ENCODE peak calls at places on chromosome X, in four cellular contexts. Q is SK-N-SH, M is mammary epithelial cell, L is MM.1S. F is an unnamed sample. For H3K36me3, the result is how much of the 10 kb centered on the place peaks cover.

GRCh38 chrX:108699368-108699767 is 37.0 kb downstream of the IRS4 start:
- DNase-seq in M (peak), L (peak), Q (peak), F (peak)

GRCh38 chrX:138058931-138059330 is 493.0 kb downstream of the ZIC3 start:
- DNase-seq in Q (no peak), L (no peak), M (no peak), F (no peak)

GRCh38 chrX:48937065-48937907 is 18.5 kb upstream of the PIM2 start:
- DNase-seq in L (peak), Q (no peak), M (no peak), F (peak)

GRCh38 chrX:150365953-150366911 is 3.1 kb downstream of the MAMLD1 start:
- DNase-seq in M (peak), Q (no peak), L (no peak), F (peak)

GRCh38 chrX:22135994-22136684 is 104.0 kb downstream of the PHEX start:
- DNase-seq in Q (peak), L (peak), M (peak), F (peak)

GRCh38 chrX:72146527-72146926 is 14.8 kb upstream of the RTL5 start:
- DNase-seq in M (no peak), L (no peak), Q (no peak), F (no peak)

GRCh38 chrX:111511477-111511876 is at the start of gene SERTM2:
- DNase-seq in L (peak), Q (peak), M (peak), F (peak)

GRCh38 chrX:1483843-1484637 is 31.3 kb upstream of the ASMTL start:
- DNase-seq in Q (no peak), L (no peak), M (no peak), F (no peak)

GRCh38 chrX:102624105-102624504 is 24.8 kb downstream of the ARMCX5 start:
- DNase-seq in L (no peak), M (no peak), Q (no peak), F (peak)

GRCh38 chrX:38864165-38864564 is 62.9 kb downstream of the MID1IP1 start:
- DNase-seq in L (no peak), M (no peak), Q (no peak), F (peak)

GRCh38 chrX:48919947-48920712 is 1.3 kb upstream of the PIM2 start:
- DNase-seq in M (no peak), Q (no peak), L (no peak), F (no peak)

GRCh38 chrX:102129473-102129872 is 4.0 kb downstream of the TCEAL2 start:
- DNase-seq in L (peak), M (no peak), Q (peak), F (no peak)

GRCh38 chrX:118551426-118551825 is 55.8 kb downstream of the DOCK11 start:
- DNase-seq in Q (no peak), M (no peak), L (no peak), F (no peak)

GRCh38 chrX:118550792-118551191 is 55.2 kb downstream of the DOCK11 start:
- DNase-seq in M (peak), Q (no peak), L (no peak), F (peak)

GRCh38 chrX:118545510-118545909 is 49.9 kb downstream of the DOCK11 start:
- DNase-seq in L (no peak), M (no peak), Q (no peak), F (peak)

GRCh38 chrX:118552501-118552900 is 56.9 kb downstream of the DOCK11 start:
- DNase-seq in M (peak), Q (no peak), L (no peak), F (peak)

GRCh38 chrX:118548831-118549230 is 53.2 kb downstream of the DOCK11 start:
- DNase-seq in M (no peak), L (no peak), Q (no peak), F (no peak)
- H3K27ac ChIP-seq in M (no peak), L (no peak), Q (no peak), F (no peak)

DNA sequence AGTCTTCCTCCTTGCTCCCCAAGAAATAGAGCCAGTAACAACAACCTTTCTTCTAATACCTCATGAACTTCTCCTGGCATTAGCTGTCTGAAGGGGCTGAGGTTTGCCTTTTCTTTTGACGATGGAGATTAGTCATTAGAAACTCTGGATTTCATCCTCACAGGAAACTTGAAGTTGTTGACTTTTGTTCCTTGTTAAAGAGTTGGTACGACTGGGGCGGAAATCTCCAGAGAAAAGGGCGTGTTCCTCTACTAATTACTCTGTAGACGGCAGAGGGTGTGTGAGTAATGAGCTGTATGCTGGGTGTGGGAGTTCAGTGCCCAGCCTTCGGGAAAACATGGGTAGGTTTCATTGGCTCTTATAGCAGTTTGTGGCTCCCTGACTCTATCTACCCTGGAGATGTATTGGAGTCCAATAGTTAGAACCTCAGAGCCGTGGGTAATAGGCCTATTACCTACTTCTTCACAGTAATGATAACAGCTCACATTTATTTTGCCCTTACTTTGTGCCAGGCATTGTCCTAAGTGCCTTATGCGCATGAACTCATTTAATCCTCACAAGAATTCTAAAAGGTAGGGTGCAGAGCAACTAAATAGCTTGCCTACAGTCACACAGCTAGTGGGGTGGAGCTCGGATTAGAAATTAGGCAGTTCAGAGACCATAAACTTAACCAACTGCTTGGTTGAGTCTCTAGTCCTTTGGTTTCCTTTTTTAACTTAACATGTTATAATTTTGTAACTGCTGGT is 23.4 kb downstream of the TMEM164 start:
- DNase-seq in Q (no peak), L (no peak), M (peak), F (peak)
- H3K9ac ChIP-seq in Q (no peak), L (no peak), M (peak), F (no peak)

GRCh38 chrX:120534413-120535205 is 26.2 kb downstream of the CUL4B start:
- DNase-seq in Q (no peak), M (no peak), L (no peak), F (no peak)

DNA sequence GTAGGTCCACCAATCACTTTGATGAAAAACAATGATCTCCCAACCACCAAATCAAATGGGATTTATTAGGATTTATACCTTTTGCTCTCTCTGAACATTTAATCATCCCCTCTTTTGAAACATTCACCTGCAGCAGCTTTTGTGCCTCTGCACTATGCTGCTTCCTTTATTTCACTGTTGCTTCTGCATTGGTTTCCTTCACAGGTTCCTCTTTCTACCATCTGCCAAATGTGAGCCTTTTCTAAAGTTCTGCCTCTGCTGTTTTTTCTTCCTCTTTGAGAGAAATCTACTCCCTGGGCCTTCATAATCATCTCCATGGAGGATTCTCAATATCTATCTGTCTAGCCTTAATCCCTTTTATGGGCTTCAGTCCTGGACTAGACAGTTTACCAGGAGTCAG is 24.7 kb downstream of the CUL4B start:
- DNase-seq in Q (no peak), M (no peak), L (no peak), F (no peak)
- H3K36me3 ChIP-seq in Q (half or more), M (under half), L (under half), F (under half)

GRCh38 chrX:261167-261857 is 19.9 kb upstream of the PLCXD1 start:
- DNase-seq in M (peak), Q (no peak), L (no peak), F (peak)
- H3K27ac ChIP-seq in M (no peak), Q (no peak), L (no peak), F (no peak)

GRCh38 chrX:19991350-19991718 is 473 bp upstream of the BCLAF3 start:
- DNase-seq in L (no peak), Q (no peak), M (no peak), F (no peak)
- H3K9ac ChIP-seq in L (peak), Q (no peak), M (no peak), F (no peak)

GRCh38 chrX:20135956-20136355 is 5.7 kb downstream of the EIF1AX start:
- DNase-seq in M (no peak), L (no peak), Q (no peak), F (no peak)
- H3K36me3 ChIP-seq in M (half or more), L (under half), Q (half or more), F (under half)

GRCh38 chrX:129905787-129906580 is at the start of gene UTP14A:
- DNase-seq in L (peak), Q (peak), M (peak), F (peak)
- H3K27ac ChIP-seq in L (peak), Q (peak), M (peak), F (peak)

DNA sequence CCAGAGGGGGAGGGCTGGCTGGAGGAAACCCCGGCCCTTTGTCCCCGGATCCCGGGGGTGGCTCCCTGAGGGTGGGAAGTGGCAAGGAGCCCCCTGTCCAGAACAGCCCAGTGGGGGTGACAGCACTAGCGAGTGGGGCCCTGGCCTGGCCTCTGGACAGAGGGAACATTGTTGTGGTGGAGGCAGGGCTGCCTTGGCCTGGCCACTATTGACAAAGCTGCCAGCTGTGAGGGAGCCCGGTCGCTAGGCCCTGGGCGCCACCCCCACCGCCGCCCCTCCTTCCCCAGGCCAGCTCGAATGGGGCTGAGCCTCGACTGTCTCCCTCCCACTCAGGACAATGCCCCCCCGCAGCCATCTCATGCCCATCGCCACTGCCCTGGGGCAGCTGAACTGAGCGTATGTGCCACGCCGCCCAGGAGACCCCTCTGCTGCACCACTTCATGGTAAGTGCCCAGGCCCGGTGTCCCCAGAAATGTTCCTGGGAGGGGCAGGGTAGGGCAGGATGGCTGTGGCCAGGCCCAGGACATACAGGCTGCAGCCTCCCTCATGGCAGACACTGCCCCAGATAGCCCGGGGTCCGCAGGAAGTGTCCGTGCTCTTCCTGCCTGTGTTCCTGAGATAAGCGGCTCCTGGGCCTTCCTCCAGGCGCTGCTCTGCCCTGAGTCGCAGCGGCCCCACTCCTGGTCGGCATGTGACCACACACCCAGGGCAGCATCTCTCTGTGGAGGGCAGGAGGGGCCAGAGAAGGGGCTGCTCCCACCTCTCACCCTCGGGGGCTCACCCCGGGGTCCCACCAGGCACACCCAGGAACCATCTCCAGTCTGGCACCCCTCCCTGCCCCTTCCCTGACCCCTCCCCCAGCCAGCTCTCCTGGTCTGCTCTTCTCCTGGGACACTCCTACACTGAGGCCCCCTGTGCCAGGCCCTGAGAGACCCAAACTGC is 1.4 kb downstream of the PLXNB3 start:
- DNase-seq in Q (peak), L (no peak), M (no peak), F (no peak)
- H3K9ac ChIP-seq in Q (peak), L (no peak), M (peak), F (peak)

F was measured in astrocyte.